ENCODE peak calls at places on chromosomes 13 and 19, in five cellular contexts. K, W, U, Z and G are unnamed samples. For H3K4me1, the result is how much of the 10 kb centered on the place peaks cover.

GRCh38 chr19:49595006-49595818 is 4.2 kb downstream of the PRR12 start:
- DNase-seq in K (peak), W (no peak), U (peak), Z (no peak), G (no peak)

GRCh38 chr13:110644892-110645521 is 29.7 kb downstream of the NAXD start:
- DNase-seq in K (peak), W (peak), U (peak), Z (peak), G (no peak)

GRCh38 chr13:30079501-30079900 is 227.8 kb downstream of the KATNAL1 start:
- DNase-seq in K (no peak), W (no peak), U (no peak), Z (no peak), G (no peak)

GRCh38 chr13:51524846-51525566 is 59.3 kb upstream of the WDFY2 start:
- DNase-seq in K (no peak), W (no peak), U (peak), Z (no peak), G (peak)

GRCh38 chr13:46622918-46623256 is 69.9 kb downstream of the LRCH1 start:
- DNase-seq in K (no peak), W (no peak), U (peak), Z (no peak), G (peak)

GRCh38 chr13:98267080-98267912 is 90.2 kb upstream of the RNF113B start:
- DNase-seq in K (no peak), W (no peak), U (peak), Z (no peak), G (no peak)

GRCh38 chr13:91078093-91078679 is 269.3 kb upstream of the MIR17HG start:
- DNase-seq in K (no peak), W (no peak), U (peak), Z (no peak), G (no peak)

GRCh38 chr19:38650180-38650775 is 2.8 kb downstream of the ACTN4 start:
- DNase-seq in K (peak), W (no peak), U (peak), Z (no peak), G (no peak)

GRCh38 chr13:87680298-87680697 is 9.1 kb downstream of the SLITRK5 start:
- DNase-seq in K (no peak), W (no peak), U (peak), Z (no peak), G (peak)

GRCh38 chr19:11964858-11965645 is at the start of gene ZNF763:
- DNase-seq in K (peak), W (peak), U (peak), Z (peak), G (peak)

GRCh38 chr13:40422588-40423235 is 243.7 kb downstream of the FOXO1 start:
- DNase-seq in K (no peak), W (no peak), U (no peak), Z (no peak), G (peak)

GRCh38 chr13:98977568-98978270 is at the start of gene DOCK9:
- DNase-seq in K (no peak), W (peak), U (peak), Z (no peak), G (no peak)

GRCh38 chr13:72221276-72221962 is 354.4 kb upstream of the DACH1 start:
- DNase-seq in K (peak), W (peak), U (peak), Z (no peak), G (no peak)

GRCh38 chr19:49929121-49929610 is at the start of the genes ATF5 and NUP62:
- DNase-seq in K (peak), W (peak), U (peak), Z (peak), G (peak)

GRCh38 chr13:33260168-33261098 is 25.1 kb downstream of the STARD13 start:
- DNase-seq in K (no peak), W (no peak), U (peak), Z (no peak), G (no peak)

GRCh38 chr19:5617080-5617479 is 5.5 kb downstream of the SAFB2 start:
- DNase-seq in K (no peak), W (no peak), U (no peak), Z (no peak), G (no peak)

GRCh38 chr19:4206818-4207484 is 22.4 kb upstream of the EBI3 start:
- DNase-seq in K (peak), W (no peak), U (no peak), Z (no peak), G (no peak)

GRCh38 chr13:100987993-100988392 is 313.4 kb upstream of the TMTC4 start:
- DNase-seq in K (peak), W (no peak), U (no peak), Z (no peak), G (no peak)

GRCh38 chr13:112652512-112653458 is 37.1 kb upstream of the ATP11A start:
- DNase-seq in K (no peak), W (peak), U (no peak), Z (no peak), G (peak)

GRCh38 chr19:13089139-13089856 is 13.4 kb downstream of the LYL1 start:
- DNase-seq in K (peak), W (no peak), U (no peak), Z (no peak), G (no peak)

GRCh38 chr13:43339145-43339820 is 315.9 kb downstream of the DNAJC15 start:
- DNase-seq in K (no peak), W (no peak), U (no peak), Z (no peak), G (no peak)
- H3K27ac ChIP-seq in K (no peak), W (no peak), U (no peak), Z (no peak), G (no peak)

GRCh38 chr19:19406878-19407639 is 1.6 kb downstream of the GATAD2A start:
- DNase-seq in K (no peak), W (peak), U (peak), Z (no peak), G (no peak)
- TF ChIP-seq CTCF in K (peak), W (peak), U (peak), Z (peak), G (peak)

GRCh38 chr13:21012211-21012610 is 49.2 kb downstream of the LATS2 start:
- DNase-seq in K (no peak), W (no peak), U (no peak), Z (no peak), G (no peak)

GRCh38 chr13:21013682-21014038 is 47.7 kb downstream of the LATS2 start:
- DNase-seq in K (no peak), W (no peak), U (no peak), Z (no peak), G (no peak)

GRCh38 chr13:21012841-21013681 is 48.3 kb downstream of the LATS2 start:
- DNase-seq in K (no peak), W (no peak), U (no peak), Z (no peak), G (no peak)

GRCh38 chr13:21010621-21011020 is 50.8 kb downstream of the LATS2 start:
- DNase-seq in K (no peak), W (no peak), U (no peak), Z (no peak), G (no peak)

GRCh38 chr13:21011378-21011777 is 50.0 kb downstream of the LATS2 start:
- DNase-seq in K (no peak), W (no peak), U (no peak), Z (no peak), G (no peak)
- H3K4me1 ChIP-seq in K (half or more), W (half or more), U (under half), Z (under half), G (under half)

DNA sequence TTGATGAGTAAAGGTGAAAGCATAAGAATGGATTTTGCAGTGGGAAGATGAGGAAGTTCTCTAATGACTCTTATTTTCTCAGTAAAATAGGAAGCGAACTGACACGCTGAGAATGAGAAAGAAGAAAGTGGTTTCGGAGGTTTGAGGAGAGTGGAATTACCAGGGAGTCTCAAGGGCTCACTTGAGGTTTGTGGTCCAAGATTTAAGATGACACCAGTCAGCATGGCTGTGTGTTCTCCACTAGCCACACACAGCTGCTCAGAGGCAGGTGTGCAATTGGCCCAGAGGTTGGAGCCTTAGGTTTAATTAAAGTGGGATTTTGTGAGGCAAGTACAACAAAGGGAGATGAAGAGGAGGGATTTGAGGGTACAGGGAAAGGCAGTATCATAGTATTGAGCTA is 99.6 kb upstream of the NBEA start:
- DNase-seq in K (no peak), W (no peak), U (no peak), Z (no peak), G (no peak)
- H3K27ac ChIP-seq in K (no peak), W (no peak), U (no peak), Z (no peak), G (no peak)

GRCh38 chr19:42343344-42344110 is 18.1 kb downstream of the MEGF8 start:
- DNase-seq in K (peak), W (no peak), U (peak), Z (no peak), G (no peak)
- TF ChIP-seq CTCF in K (no peak), W (no peak), U (no peak), Z (no peak), G (peak)

DNA sequence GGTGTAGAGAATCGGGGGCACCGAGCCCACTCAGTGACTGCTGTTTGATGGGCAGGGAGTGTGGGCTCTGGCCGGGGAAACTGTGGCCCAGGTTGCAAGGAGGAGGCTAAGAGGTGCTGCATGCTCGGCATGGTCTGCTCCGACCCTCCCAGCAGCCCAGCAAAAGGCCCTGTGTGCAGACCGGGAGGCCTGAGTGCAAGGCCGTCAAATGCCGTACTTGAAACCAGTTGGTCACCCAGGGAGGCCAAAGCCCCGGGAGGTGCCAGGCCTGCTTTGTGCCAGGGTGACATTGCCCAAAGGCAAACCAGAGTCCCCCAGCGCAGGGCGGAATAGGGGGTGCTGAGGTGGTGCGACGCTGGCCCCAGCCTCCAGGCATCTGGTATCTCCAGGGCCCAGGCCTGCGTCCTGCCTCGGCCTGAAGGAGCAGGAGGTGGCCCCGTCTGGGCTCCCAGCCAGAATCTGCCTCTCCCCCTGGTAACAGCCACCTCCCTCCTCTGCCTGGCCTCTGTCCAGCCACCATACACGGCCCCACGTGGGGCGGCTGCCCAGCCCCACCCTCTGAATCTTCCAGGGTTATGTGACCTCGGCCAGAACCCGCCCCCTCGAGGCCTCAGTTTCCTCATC is 4.0 kb downstream of the PIK3R2 start:
- DNase-seq in K (peak), W (peak), U (peak), Z (no peak), G (peak)
- H3K4me1 ChIP-seq in K (under half), W (half or more), U (under half), Z (under half), G (under half)

GRCh38 chr19:6720369-6721112 is at the start of gene C3:
- DNase-seq in K (peak), W (peak), U (peak), Z (no peak), G (peak)

GRCh38 chr19:6719540-6719861 is 949 bp downstream of the C3 start:
- DNase-seq in K (peak), W (no peak), U (no peak), Z (no peak), G (no peak)

GRCh38 chr19:6721773-6722172 is 1.3 kb upstream of the C3 start:
- DNase-seq in K (peak), W (no peak), U (no peak), Z (no peak), G (no peak)

GRCh38 chr19:6719992-6720368 is 470 bp downstream of the C3 start:
- DNase-seq in K (peak), W (no peak), U (no peak), Z (no peak), G (no peak)

GRCh38 chr19:6721113-6721474 is 644 bp upstream of the C3 start:
- DNase-seq in K (peak), W (no peak), U (no peak), Z (no peak), G (no peak)
- H3K27ac ChIP-seq in K (no peak), W (peak), U (peak), Z (no peak), G (no peak)

DNA sequence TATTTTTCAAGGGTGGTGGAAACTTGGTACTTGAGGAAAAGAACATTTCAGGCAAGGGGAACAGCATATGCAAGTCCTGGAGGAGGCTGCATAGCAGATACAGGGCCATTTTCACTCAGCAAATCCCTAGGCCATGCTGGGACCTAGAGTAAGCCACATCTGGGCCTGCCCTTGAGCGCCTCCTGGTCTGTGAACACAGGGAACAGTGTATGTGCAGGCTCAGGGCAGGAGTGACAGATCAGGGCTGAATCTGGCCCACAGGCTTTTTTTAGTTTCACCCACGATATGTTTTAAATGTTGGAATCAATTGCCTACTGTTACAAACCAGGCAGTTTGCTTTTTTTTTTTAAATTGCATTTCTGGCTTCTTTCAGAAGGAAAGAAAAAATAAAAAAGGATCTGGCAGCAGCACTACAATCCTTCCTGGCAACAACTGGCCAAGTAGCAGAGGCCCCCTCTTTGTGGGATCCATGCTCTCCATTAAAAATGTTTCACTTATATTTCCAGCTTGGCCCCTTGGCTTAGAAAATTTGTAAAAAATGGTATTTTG is 1.4 kb upstream of the TMEM145 start:
- DNase-seq in K (no peak), W (no peak), U (no peak), Z (no peak), G (no peak)
- TF ChIP-seq CTCF in K (peak), W (no peak), U (no peak), Z (no peak), G (peak)